ENCODE peak calls at places on chromosome 14, in eight cellular contexts. M, H, G, Q, Y, B, S and V are unnamed samples.

GRCh38 chr14:105281354-105282097 is 19.3 kb downstream of the BRF1 start:
- DNase-seq in B (peak; percentile 29), Q (peak; percentile 62), G (peak; percentile 65), M (no peak), H (peak; percentile 59), S (no peak), Y (no peak), V (peak; percentile 60)

GRCh38 chr14:50794063-50794645 is 36.8 kb downstream of the NIN start:
- DNase-seq in H (no peak), B (no peak), G (no peak), Y (no peak), Q (peak; percentile 38), M (no peak), S (no peak), V (no peak)

GRCh38 chr14:50040401-50040775 is 76.0 kb downstream of the VCPKMT start:
- DNase-seq in G (no peak), M (no peak), H (peak; percentile 92), Y (no peak), B (peak; percentile 57), S (peak; percentile 42), Q (peak; percentile 81), V (no peak)

GRCh38 chr14:22384974-22385526 is 204.0 kb downstream of the DAD1 start:
- DNase-seq in Y (no peak), G (no peak), M (no peak), H (no peak), Q (peak; percentile 33), S (no peak), B (no peak), V (no peak)

GRCh38 chr14:105086833-105087307 is 21.6 kb upstream of the GPR132 start:
- DNase-seq in S (peak; percentile 90), H (peak; percentile 46), G (peak; percentile 92), M (peak; percentile 83), Q (peak; percentile 92), Y (peak; percentile 92), B (peak; percentile 93), V (peak; percentile 92)

GRCh38 chr14:93764211-93764659 is 24.1 kb downstream of the PRIMA1 start:
- DNase-seq in S (no peak), Q (no peak), H (no peak), G (no peak), M (no peak), Y (no peak), B (no peak), V (no peak)

GRCh38 chr14:99280041-99280731 is 8.2 kb upstream of the BCL11B start:
- DNase-seq in M (no peak), B (no peak), G (no peak), H (no peak), Y (no peak), S (no peak), Q (no peak), V (no peak)

GRCh38 chr14:56181666-56182065 is 63.5 kb downstream of the PELI2 start:
- DNase-seq in B (no peak), G (no peak), S (no peak), H (no peak), Q (no peak), M (no peak), Y (no peak), V (no peak)

GRCh38 chr14:21385170-21385904 is 1.5 kb upstream of the SUPT16H start:
- DNase-seq in Y (no peak), B (peak; percentile 21), M (no peak), H (no peak), G (no peak), Q (peak; percentile 55), S (no peak), V (no peak)

GRCh38 chr14:58243790-58244555 is 670 bp upstream of the PSMA3 start:
- DNase-seq in M (no peak), S (no peak), Y (no peak), H (peak; percentile 51), Q (peak; percentile 32), B (no peak), G (no peak), V (no peak)

GRCh38 chr14:68255697-68256178 is 436.2 kb downstream of the RAD51B start:
- DNase-seq in Q (no peak), G (no peak), Y (no peak), H (no peak), M (no peak), S (no peak), B (no peak), V (no peak)

GRCh38 chr14:56268653-56269052 is 150.4 kb downstream of the PELI2 start:
- DNase-seq in H (no peak), Q (no peak), S (no peak), G (no peak), B (no peak), Y (no peak), M (no peak), V (no peak)

GRCh38 chr14:58898655-58899316 is 261.0 kb downstream of the DACT1 start:
- DNase-seq in G (no peak), Q (no peak), B (no peak), Y (no peak), M (no peak), H (peak; percentile 94), S (no peak), V (no peak)

GRCh38 chr14:105180598-105181528 is at the start of gene NUDT14:
- DNase-seq in H (peak; percentile 39), S (peak; percentile 97), G (peak; percentile 99), Q (peak; percentile 79), M (peak; percentile 82), Y (peak; percentile 94), B (peak; percentile 86), V (peak; percentile 96)

GRCh38 chr14:67263499-67264149 is 22.4 kb downstream of the PALS1 start:
- DNase-seq in H (peak; percentile 11), M (no peak), Y (no peak), S (no peak), Q (no peak), G (no peak), B (no peak), V (no peak)

GRCh38 chr14:104933721-104934379 is 9.2 kb downstream of the PLD4 start:
- DNase-seq in B (no peak), G (peak; percentile 57), H (no peak), Q (no peak), Y (peak; percentile 64), S (no peak), M (no peak), V (peak; percentile 55)

GRCh38 chr14:51283402-51283825 is 43.4 kb downstream of the TMX1 start:
- DNase-seq in G (peak; percentile 78), M (no peak), H (peak; percentile 87), S (no peak), B (no peak), Q (peak; percentile 55), Y (no peak), V (peak; percentile 59)

GRCh38 chr14:94143711-94144110 is 14.3 kb upstream of the IFI27L2 start:
- DNase-seq in Y (no peak), G (no peak), S (no peak), B (no peak), M (no peak), Q (no peak), H (no peak), V (no peak)

GRCh38 chr14:85867450-85867849 is 337.5 kb downstream of the FLRT2 start:
- DNase-seq in Q (no peak), G (peak; percentile 34), Y (no peak), B (no peak), S (no peak), H (peak; percentile 30), M (no peak), V (peak; percentile 36)

GRCh38 chr14:105382343-105383082 is 15.8 kb upstream of the TEX22 start:
- DNase-seq in B (no peak), G (no peak), H (no peak), S (no peak), Y (no peak), Q (no peak), M (no peak), V (no peak)

GRCh38 chr14:89613260-89614008 is 196.4 kb upstream of the FOXN3 start:
- DNase-seq in B (peak; percentile 48), Q (peak; percentile 45), Y (no peak), M (no peak), G (no peak), S (no peak), H (no peak), V (no peak)

GRCh38 chr14:26925876-26926584 is 328.2 kb upstream of the NOVA1 start:
- DNase-seq in Y (peak; percentile 72), B (no peak), G (no peak), M (no peak), S (no peak), Q (no peak), H (no peak), V (no peak)

GRCh38 chr14:105422695-105423487 is 3.3 kb downstream of the MTA1 start:
- DNase-seq in Y (no peak), G (no peak), H (no peak), B (no peak), S (no peak), Q (no peak), M (no peak), V (no peak)

GRCh38 chr14:62126885-62127478 is 364.8 kb downstream of the SNAPC1 start:
- DNase-seq in Q (peak; percentile 65), H (peak; percentile 60), G (peak; percentile 45), Y (no peak), M (no peak), B (no peak), S (no peak), V (peak; percentile 30)

GRCh38 chr14:67285876-67286452 is 44.7 kb downstream of the PALS1 start:
- DNase-seq in Y (no peak), M (no peak), G (peak; percentile 29), S (no peak), H (peak; percentile 49), Q (peak; percentile 32), B (no peak), V (peak; percentile 27)